ENCODE peak calls at places on chromosomes 6 and 20, in nine cellular contexts. N is psoas muscle; B is Peyer's patch; J is uterus; F is CD4-positive, CD25-positive, alpha-beta regulatory T cell; S is neuronal stem cell; Y is pancreas; H is effector memory CD4-positive, alpha-beta T cell; C is MM.1S. G is an unnamed sample. For H3K27me3, the result is how much of the 10 kb centered on the place peaks cover.

GRCh38 chr6:163806761-163807499 is 392.4 kb downstream of the QKI start:
- DNase-seq in N (no peak), B (no peak), J (no peak), F (no peak), S (no peak), Y (no peak), H (no peak), C (no peak), G (no peak)

GRCh38 chr20:29319725-29320124 is 1937.7 kb upstream of the DEFB115 start:
- DNase-seq in N (no peak), B (no peak), J (no peak), F (no peak), S (no peak), Y (no peak), H (no peak), C (no peak), G (no peak)

GRCh38 chr6:27250955-27251671 is 3.6 kb downstream of the PRSS16 start:
- DNase-seq in N (peak), B (peak), J (peak), F (peak), S (peak), Y (peak), H (peak), C (peak), G (peak)

GRCh38 chr20:17786221-17786718 is 86.5 kb downstream of the BANF2 start:
- DNase-seq in N (peak), B (no peak), J (peak), F (no peak), S (no peak), Y (no peak), H (no peak), C (no peak), G (no peak)

GRCh38 chr20:39851459-39851858 is 837.6 kb downstream of the MAFB start:
- DNase-seq in N (no peak), B (no peak), J (no peak), F (no peak), S (no peak), Y (no peak), H (no peak), C (no peak), G (no peak)

GRCh38 chr6:45991189-45991588 is 24.5 kb downstream of the CLIC5 start:
- DNase-seq in N (no peak), B (no peak), J (no peak), F (no peak), S (no peak), Y (no peak), H (no peak), C (no peak), G (no peak)

GRCh38 chr20:3887870-3888614 is 1.1 kb upstream of the PANK2 start:
- DNase-seq in N (peak), B (no peak), J (no peak), F (no peak), S (no peak), Y (no peak), H (no peak), C (no peak), G (no peak)

GRCh38 chr6:151494235-151494950 is 576 bp downstream of the CCDC170 start:
- DNase-seq in N (peak), B (no peak), J (peak), F (peak), S (peak), Y (no peak), H (no peak), C (peak), G (peak)

GRCh38 chr20:29497261-29497671 is 1760.2 kb upstream of the DEFB115 start:
- DNase-seq in N (no peak), B (peak), J (no peak), F (no peak), S (no peak), Y (no peak), H (no peak), C (peak), G (no peak)

GRCh38 chr6:25788305-25788922 is 33.9 kb downstream of the SLC17A4 start:
- DNase-seq in N (no peak), B (peak), J (no peak), F (peak), S (no peak), Y (peak), H (peak), C (peak), G (no peak)

GRCh38 chr6:133699986-133700385 is 188.9 kb upstream of the TCF21 start:
- DNase-seq in N (no peak), B (no peak), J (no peak), F (no peak), S (no peak), Y (no peak), H (no peak), C (no peak), G (no peak)

GRCh38 chr6:112235956-112236355 is 18.4 kb downstream of the LAMA4 start:
- DNase-seq in N (no peak), B (no peak), J (no peak), F (no peak), S (no peak), Y (no peak), H (no peak), C (no peak), G (no peak)

GRCh38 chr20:14332796-14333345 is 4.5 kb downstream of the FLRT3 start:
- DNase-seq in N (no peak), B (no peak), J (no peak), F (no peak), S (no peak), Y (no peak), H (no peak), C (no peak), G (no peak)

GRCh38 chr20:58558483-58559367 is 43.5 kb upstream of the APCDD1L start:
- DNase-seq in N (no peak), B (no peak), J (no peak), F (no peak), S (no peak), Y (no peak), H (no peak), C (no peak), G (no peak)

GRCh38 chr20:58850693-58851174 is at the start of gene GNAS-AS1:
- DNase-seq in N (peak), B (peak), J (peak), F (peak), S (peak), Y (peak), H (peak), C (peak), G (peak)

GRCh38 chr6:158207452-158207788 is 39.3 kb downstream of the GTF2H5 start:
- DNase-seq in N (no peak), B (no peak), J (no peak), F (peak), S (no peak), Y (no peak), H (no peak), C (no peak), G (no peak)

GRCh38 chr6:146546440-146546839 is 2.8 kb downstream of the RAB32 start:
- DNase-seq in N (no peak), B (no peak), J (no peak), F (no peak), S (no peak), Y (no peak), H (no peak), C (no peak), G (no peak)
- H3K27ac ChIP-seq in N (peak), B (peak), J (peak), F (no peak), S (no peak), Y (no peak), H (no peak), C (no peak), G (no peak)

GRCh38 chr20:56414842-56415765 is 3.0 kb downstream of the CASS4 start:
- DNase-seq in N (no peak), B (no peak), J (no peak), F (peak), S (no peak), Y (no peak), H (no peak), C (no peak), G (no peak)

GRCh38 chr20:56412473-56412790 is 372 bp downstream of the CASS4 start:
- DNase-seq in N (no peak), B (no peak), J (no peak), F (no peak), S (no peak), Y (no peak), H (no peak), C (no peak), G (no peak)

GRCh38 chr20:56409946-56410345 is 2.1 kb upstream of the CASS4 start:
- DNase-seq in N (no peak), B (no peak), J (no peak), F (no peak), S (no peak), Y (no peak), H (no peak), C (no peak), G (no peak)

GRCh38 chr20:56411759-56412472 is at the start of gene CASS4:
- DNase-seq in N (no peak), B (no peak), J (no peak), F (peak), S (no peak), Y (no peak), H (no peak), C (no peak), G (no peak)

DNA sequence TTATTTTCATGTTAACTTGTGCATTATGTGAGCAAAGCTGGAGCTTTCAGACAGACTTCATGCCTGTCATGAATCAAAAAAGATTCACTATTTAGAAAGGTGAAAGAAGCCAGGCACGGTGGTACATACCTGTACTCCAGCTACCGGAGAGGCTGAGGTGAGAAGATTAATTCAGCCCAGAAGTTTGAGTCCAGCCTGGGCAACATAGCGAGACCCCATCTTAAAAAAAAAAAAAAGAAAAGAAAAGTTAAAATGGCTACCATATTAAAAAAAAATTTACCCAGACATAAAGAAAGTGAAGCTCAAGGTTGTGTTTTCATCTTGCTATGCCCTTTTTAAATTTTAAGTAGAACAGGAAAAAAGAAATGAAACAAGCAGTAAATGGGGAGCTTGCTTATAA is 889 bp downstream of the CASS4 start:
- DNase-seq in N (no peak), B (no peak), J (no peak), F (no peak), S (no peak), Y (no peak), H (no peak), C (no peak), G (no peak)
- H3K4me3 ChIP-seq in N (peak), B (peak), J (no peak), F (peak), S (no peak), Y (peak), H (peak), C (no peak), G (peak)

DNA sequence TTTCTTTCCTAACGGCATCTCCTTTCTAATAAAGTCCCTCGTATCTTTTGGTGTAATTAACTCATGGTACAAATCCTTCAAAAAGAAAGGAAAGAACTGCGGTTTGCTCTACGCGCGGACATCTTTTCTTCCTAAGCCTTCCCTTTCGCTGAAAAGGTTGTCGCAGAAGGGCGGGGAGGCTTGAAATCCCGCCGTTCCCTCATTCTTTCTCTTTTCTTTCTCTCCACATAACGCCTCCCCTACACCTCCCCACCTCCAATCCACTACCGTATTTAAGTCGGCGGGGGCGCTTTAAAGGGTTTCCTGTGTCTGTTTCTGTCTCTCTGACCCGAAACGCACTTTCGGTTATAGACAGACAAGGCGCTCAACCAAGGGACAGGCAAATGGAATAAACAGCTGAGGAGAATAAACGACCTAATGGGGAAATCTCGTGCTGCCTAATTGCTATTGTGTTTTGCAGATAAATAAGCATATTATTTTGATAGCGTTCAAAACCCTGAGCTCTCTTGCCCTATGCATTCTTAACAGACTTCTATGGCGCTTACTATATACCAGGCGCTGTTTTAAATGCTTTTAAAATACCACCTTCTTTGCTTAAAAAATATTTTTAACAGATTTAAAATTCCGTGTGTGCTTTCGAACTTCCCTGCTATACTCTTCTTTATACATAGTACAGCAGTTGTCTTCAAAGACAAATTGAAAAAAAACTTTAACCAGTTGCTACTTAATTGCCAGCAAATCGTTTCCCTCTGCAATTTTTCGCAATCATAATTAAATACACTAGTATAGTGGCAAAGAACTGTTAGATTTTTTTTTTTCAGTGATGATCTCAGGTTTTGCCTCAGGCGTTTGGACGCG is 2.5 kb upstream of the HEY2 start:
- DNase-seq in N (peak), B (peak), J (peak), F (peak), S (peak), Y (peak), H (peak), C (peak), G (no peak)
- H3K27me3 ChIP-seq in N (under half), B (under half), J (under half), F (half or more), S (under half), Y (under half), H (under half), C (under half), G (under half)

GRCh38 chr20:56636701-56637100 is 7.6 kb downstream of the TFAP2C start:
- DNase-seq in N (no peak), B (no peak), J (no peak), F (no peak), S (no peak), Y (no peak), H (no peak), C (no peak), G (no peak)

GRCh38 chr20:56631318-56631989 is 2.3 kb downstream of the TFAP2C start:
- DNase-seq in N (no peak), B (no peak), J (no peak), F (no peak), S (no peak), Y (no peak), H (no peak), C (no peak), G (no peak)

GRCh38 chr20:56634735-56635422 is 5.8 kb downstream of the TFAP2C start:
- DNase-seq in N (no peak), B (no peak), J (no peak), F (no peak), S (no peak), Y (no peak), H (no peak), C (no peak), G (no peak)

GRCh38 chr20:56631990-56632327 is 2.9 kb downstream of the TFAP2C start:
- DNase-seq in N (no peak), B (no peak), J (no peak), F (no peak), S (no peak), Y (no peak), H (no peak), C (no peak), G (no peak)

GRCh38 chr20:56634307-56634706 is 5.2 kb downstream of the TFAP2C start:
- DNase-seq in N (no peak), B (no peak), J (no peak), F (no peak), S (no peak), Y (no peak), H (no peak), C (no peak), G (no peak)
- H3K27ac ChIP-seq in N (no peak), B (no peak), J (no peak), F (no peak), S (no peak), Y (no peak), H (no peak), C (no peak), G (no peak)

DNA sequence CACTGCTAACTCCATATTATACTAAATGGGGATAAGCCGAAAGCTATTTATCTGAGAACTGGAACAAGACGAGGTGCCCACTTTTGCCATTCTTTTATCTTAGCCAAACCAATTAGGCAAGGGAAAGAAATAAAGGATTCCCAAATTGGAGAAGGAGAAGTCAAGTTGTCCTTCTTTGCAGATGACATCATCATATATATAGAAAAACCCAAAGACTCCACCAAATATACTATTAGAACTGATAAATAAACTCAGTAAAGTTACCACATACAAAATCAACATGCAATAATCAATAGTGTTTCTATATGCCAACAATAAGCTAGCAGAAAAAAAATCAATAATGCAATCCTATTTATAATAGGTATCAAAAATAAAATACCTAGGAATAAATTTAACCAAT is 570.3 kb upstream of the EPHA7 start:
- DNase-seq in N (no peak), B (no peak), J (no peak), F (no peak), S (no peak), Y (no peak), H (no peak), C (no peak), G (no peak)
- H3K4me3 ChIP-seq in N (no peak), B (no peak), J (no peak), F (no peak), S (no peak), Y (no peak), H (no peak), C (no peak), G (no peak)

GRCh38 chr20:51733070-51733469 is 35.1 kb downstream of the ATP9A start:
- DNase-seq in N (no peak), B (no peak), J (no peak), F (no peak), S (no peak), Y (no peak), H (no peak), C (no peak), G (no peak)
- H3K27me3 ChIP-seq in N (under half), B (under half), J (under half), F (under half), S (under half), Y (under half), H (under half), C (under half), G (under half)

G was measured in dorsolateral prefrontal cortex.